ENCODE peak calls at places on chromosomes 5 and 9, in seven cellular contexts. F is A673; T is HEK293T; I is stimulated activated CD8-positive, alpha-beta memory T cell treated with anti-CD3 and anti-CD28 coated beads, Interleukin-15, amount 100 ng/mL, for 24 hours; Y is activated CD4-positive, alpha-beta T cell treated with anti-CD3 and anti-CD28 coated beads, Interleukin-2, amount 10 ng/mL, durations not matched to agents 7 days and 5 days; P is hepatic stellate cell; E is iPS-NIHi11. U is an unnamed sample.

GRCh38 chr9:126915281-126915816 is 767 bp downstream of the RALGPS1 start:
- DNase-seq in F (no peak), T (no peak), I (no peak), Y (peak; percentile 30), P (no peak), E (peak; percentile 92), U (no peak)

GRCh38 chr5:9533096-9533495 is 12.8 kb downstream of the SEMA5A start:
- DNase-seq in F (no peak), T (no peak), I (no peak), Y (no peak), P (peak; percentile 50), E (no peak), U (no peak)

GRCh38 chr5:131999991-132000490 is 11.4 kb downstream of the ACSL6 start:
- DNase-seq in F (no peak), T (no peak), I (no peak), Y (no peak), P (no peak), E (no peak), U (no peak)

GRCh38 chr9:112020680-112021596 is 124.3 kb downstream of the UGCG start:
- DNase-seq in F (no peak), T (no peak), I (no peak), Y (no peak), P (peak; percentile 19), E (no peak), U (peak; percentile 66)

GRCh38 chr5:178502401-178503100 is 87.6 kb downstream of the COL23A1 start:
- DNase-seq in F (no peak), T (no peak), I (no peak), Y (no peak), P (no peak), E (no peak), U (peak; percentile 18)

GRCh38 chr5:76547242-76547890 is 75.8 kb downstream of the F2RL2 start:
- DNase-seq in F (peak; percentile 36), T (no peak), I (no peak), Y (peak; percentile 71), P (no peak), E (no peak), U (peak; percentile 10)

GRCh38 chr5:172931001-172931536 is 28.2 kb upstream of the RPL26L1 start:
- DNase-seq in F (no peak), T (no peak), I (no peak), Y (no peak), P (peak; percentile 88), E (no peak), U (peak; percentile 95)

GRCh38 chr5:121350493-121350892 is 501.2 kb upstream of the FTMT start:
- DNase-seq in F (no peak), T (no peak), I (no peak), Y (no peak), P (no peak), E (no peak), U (peak; percentile 28)

GRCh38 chr9:137458194-137459146 is 664 bp downstream of the NSMF start:
- DNase-seq in F (peak; percentile 46), T (no peak), I (no peak), Y (peak; percentile 37), P (peak; percentile 61), E (no peak), U (no peak)

GRCh38 chr5:80615266-80615914 is 39.1 kb upstream of the MSH3 start:
- DNase-seq in F (no peak), T (no peak), I (no peak), Y (no peak), P (no peak), E (no peak), U (no peak)

GRCh38 chr5:83374547-83374946 is 97.0 kb upstream of the VCAN start:
- DNase-seq in F (no peak), T (no peak), I (no peak), Y (no peak), P (no peak), E (no peak), U (peak; percentile 32)

GRCh38 chr9:119811030-119811429 is 441.8 kb upstream of the BRINP1 start:
- DNase-seq in F (no peak), T (no peak), I (no peak), Y (no peak), P (no peak), E (no peak), U (no peak)

GRCh38 chr9:132175431-132175830 is 13.6 kb downstream of the NTNG2 start:
- DNase-seq in F (no peak), T (no peak), I (no peak), Y (no peak), P (no peak), E (no peak), U (no peak)

GRCh38 chr5:98872679-98873078 is 56.1 kb downstream of the CHD1 start:
- DNase-seq in F (no peak), T (no peak), I (no peak), Y (no peak), P (no peak), E (no peak), U (peak; percentile 63)

GRCh38 chr5:136053336-136054121 is 24.7 kb downstream of the TGFBI start:
- DNase-seq in F (no peak), T (no peak), I (no peak), Y (no peak), P (peak; percentile 92), E (no peak), U (peak; percentile 97)

GRCh38 chr5:2677689-2678088 is 73.8 kb downstream of the IRX2 start:
- DNase-seq in F (no peak), T (no peak), I (no peak), Y (no peak), P (no peak), E (no peak), U (no peak)

GRCh38 chr9:122788831-122789230 is at the start of gene OR5C1:
- DNase-seq in F (no peak), T (no peak), I (no peak), Y (no peak), P (no peak), E (no peak), U (no peak)

GRCh38 chr9:134549336-134549735 is 92.3 kb upstream of the COL5A1 start:
- DNase-seq in F (no peak), T (no peak), I (no peak), Y (no peak), P (no peak), E (no peak), U (no peak)